ENCODE peak calls at places on chromosome 2, in eight cellular contexts. G is neural crest cell; R is BE2C; L is CD4-positive, alpha-beta T cell; N is upper lobe of left lung; S is HCT116; E is RWPE1; X is prostate gland. F is an unnamed sample.

GRCh38 chr2:227862227-227862740 is 9.1 kb upstream of the DAW1 start:
- DNase-seq in G (peak), R (peak), L (no peak), N (peak), S (peak), E (peak), X (peak), F (no peak)

GRCh38 chr2:210477496-210477895 is 937 bp upstream of the LANCL1 start:
- DNase-seq in G (no peak), R (no peak), L (no peak), N (no peak), S (peak), E (peak), X (no peak), F (peak)

GRCh38 chr2:75559633-75560021 is 1.1 kb downstream of the EVA1A start:
- DNase-seq in G (no peak), R (no peak), L (no peak), N (no peak), S (no peak), E (no peak), X (no peak), F (no peak)

GRCh38 chr2:226561962-226562361 is 237.7 kb downstream of the IRS1 start:
- DNase-seq in G (no peak), R (no peak), L (no peak), N (peak), S (no peak), E (peak), X (no peak), F (no peak)

GRCh38 chr2:187165936-187166335 is 282.1 kb downstream of the CALCRL start:
- DNase-seq in G (no peak), R (no peak), L (no peak), N (no peak), S (no peak), E (no peak), X (no peak), F (no peak)

GRCh38 chr2:180016937-180017336 is 9.8 kb upstream of the CWC22 start:
- DNase-seq in G (no peak), R (no peak), L (no peak), N (no peak), S (no peak), E (no peak), X (no peak), F (no peak)

GRCh38 chr2:134669731-134670669 is 48.8 kb downstream of the TMEM163 start:
- DNase-seq in G (no peak), R (no peak), L (peak), N (peak), S (no peak), E (no peak), X (no peak), F (no peak)

GRCh38 chr2:221077241-221077640 is 494.9 kb downstream of the EPHA4 start:
- DNase-seq in G (no peak), R (no peak), L (no peak), N (no peak), S (no peak), E (no peak), X (no peak), F (no peak)

GRCh38 chr2:222448806-222449205 is 24.5 kb downstream of the SGPP2 start:
- DNase-seq in G (no peak), R (no peak), L (no peak), N (peak), S (no peak), E (no peak), X (no peak), F (no peak)

GRCh38 chr2:30888841-30889407 is 81.7 kb upstream of the CAPN13 start:
- DNase-seq in G (no peak), R (no peak), L (no peak), N (no peak), S (no peak), E (no peak), X (no peak), F (no peak)

DNA sequence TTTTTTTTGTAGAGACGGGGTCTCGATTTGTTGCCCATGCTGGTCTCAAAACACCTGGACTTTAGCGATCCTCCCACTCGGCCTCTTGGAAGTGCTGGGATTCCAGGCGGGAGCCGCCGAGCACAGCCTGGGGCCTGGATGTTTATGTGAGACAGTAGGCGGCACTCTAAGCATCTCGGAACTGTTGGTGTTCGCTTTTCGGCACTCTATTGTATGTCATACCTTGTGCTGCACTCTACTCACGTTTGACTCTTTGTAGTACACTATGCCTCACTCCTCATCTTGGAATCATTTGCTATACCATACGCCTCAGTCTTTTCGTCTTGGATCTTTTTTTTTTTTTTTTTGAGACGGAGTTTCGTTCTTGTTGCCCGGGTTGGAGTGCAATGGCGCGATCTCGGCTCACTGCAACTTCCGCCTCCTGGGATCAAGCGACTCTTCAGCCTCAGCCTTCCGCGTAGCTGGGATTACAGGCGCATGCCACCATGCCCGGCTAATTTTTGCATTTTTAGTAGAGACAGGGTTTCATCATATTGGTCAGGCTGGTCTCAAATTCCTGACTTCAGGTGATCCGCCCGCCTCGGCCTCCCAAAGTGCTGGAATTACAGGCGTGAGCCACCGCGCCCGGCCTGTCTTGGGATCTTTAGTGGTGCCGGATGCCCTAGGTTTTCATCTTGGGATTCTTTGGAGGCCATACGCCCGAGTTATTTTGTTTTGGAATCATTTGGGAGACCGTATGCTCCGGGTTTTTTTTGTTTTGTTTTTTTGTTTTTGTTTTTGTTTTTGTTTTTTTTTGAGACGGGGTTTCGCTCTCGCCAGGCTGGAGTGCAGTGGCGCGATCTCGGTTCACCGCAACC is 24.2 kb upstream of the ZDBF2 start:
- DNase-seq in G (no peak), R (no peak), L (no peak), N (no peak), S (no peak), E (no peak), X (no peak), F (no peak)
- TF ChIP-seq CTCF in G (no peak), R (no peak), L (no peak), N (no peak), S (no peak), E (no peak), X (no peak), F (no peak)

GRCh38 chr2:241788572-241788971 is 11.9 kb downstream of the GAL3ST2 start:
- DNase-seq in G (no peak), R (no peak), L (no peak), N (no peak), S (peak), E (no peak), X (no peak), F (no peak)
- TF ChIP-seq CTCF in G (no peak), R (no peak), L (no peak), N (no peak), S (no peak), E (no peak), X (no peak), F (no peak)

GRCh38 chr2:218369374-218369773 is 12.7 kb upstream of the SLC11A1 start:
- DNase-seq in G (no peak), R (no peak), L (no peak), N (peak), S (no peak), E (no peak), X (no peak), F (no peak)

GRCh38 chr2:218367415-218368149 is 10.9 kb downstream of the CATIP start:
- DNase-seq in G (peak), R (peak), L (peak), N (peak), S (peak), E (peak), X (peak), F (peak)

GRCh38 chr2:218368150-218368528 is 11.5 kb downstream of the CATIP start:
- DNase-seq in G (no peak), R (no peak), L (no peak), N (no peak), S (no peak), E (no peak), X (no peak), F (no peak)

GRCh38 chr2:218370410-218371063 is 11.5 kb upstream of the SLC11A1 start:
- DNase-seq in G (no peak), R (no peak), L (no peak), N (peak), S (no peak), E (no peak), X (no peak), F (no peak)

DNA sequence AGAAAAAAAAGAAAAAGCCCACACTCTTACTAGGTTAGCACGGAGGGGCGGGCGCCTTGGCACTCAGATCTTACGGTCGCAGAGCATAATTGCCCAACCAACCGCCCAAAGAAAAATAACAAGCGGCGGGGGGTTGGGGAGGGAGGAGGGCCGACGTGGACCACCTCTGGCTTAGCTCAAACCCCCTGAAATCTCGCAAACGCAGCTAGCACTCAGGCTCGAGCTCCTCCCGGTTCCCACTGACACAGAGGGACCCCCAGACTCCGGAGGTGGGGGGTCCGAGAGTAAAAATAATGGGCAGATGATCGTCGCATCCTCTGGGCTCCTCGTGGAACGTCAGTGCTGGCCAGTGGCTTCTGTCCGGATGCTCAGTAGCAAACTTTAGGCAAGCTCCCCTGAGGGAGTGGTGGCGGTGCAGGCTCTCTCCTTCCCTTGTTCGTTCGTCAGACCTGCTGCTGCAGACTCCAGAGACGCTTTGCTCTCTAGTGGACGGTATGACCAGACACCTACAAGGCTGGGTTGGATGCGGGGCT is 12.0 kb downstream of the CATIP start:
- DNase-seq in G (no peak), R (no peak), L (no peak), N (peak), S (no peak), E (no peak), X (peak), F (no peak)
- TF ChIP-seq CTCF in G (no peak), R (no peak), L (no peak), N (no peak), S (no peak), E (no peak), X (no peak), F (no peak)

GRCh38 chr2:127169066-127169660 is 50.9 kb downstream of the CYP27C1 start:
- DNase-seq in G (no peak), R (no peak), L (no peak), N (peak), S (no peak), E (no peak), X (no peak), F (no peak)
- TF ChIP-seq CTCF in G (no peak), R (no peak), L (no peak), N (no peak), S (no peak), E (no peak), X (no peak), F (no peak)

DNA sequence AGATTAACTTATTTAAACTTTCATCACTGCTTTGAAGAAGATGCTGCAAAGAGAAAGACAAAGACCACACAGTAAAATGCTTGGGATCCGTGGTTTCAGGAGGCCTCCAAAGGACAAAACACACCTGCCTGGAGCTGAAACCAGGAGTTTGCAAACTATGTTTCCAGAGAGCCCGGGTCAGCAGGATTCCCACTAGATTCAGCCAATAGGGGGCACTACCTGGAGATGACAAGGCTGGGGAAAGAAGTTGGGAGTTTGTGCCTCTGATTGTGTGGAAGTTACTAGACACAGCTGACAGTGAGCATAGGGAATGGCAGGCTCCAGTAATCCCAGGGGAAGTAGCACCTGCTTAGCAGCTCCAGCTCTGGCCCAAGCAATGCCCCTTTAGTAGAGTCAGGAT is 169.0 kb upstream of the TRIB2 start:
- DNase-seq in G (no peak), R (peak), L (no peak), N (no peak), S (no peak), E (no peak), X (no peak), F (no peak)
- TF ChIP-seq CTCF in G (no peak), R (peak), L (no peak), N (no peak), S (peak), E (no peak), X (no peak), F (no peak)

GRCh38 chr2:19216676-19217075 is 141.7 kb downstream of the OSR1 start:
- DNase-seq in G (no peak), R (no peak), L (no peak), N (no peak), S (no peak), E (no peak), X (no peak), F (no peak)
- TF ChIP-seq CTCF in G (no peak), R (no peak), L (no peak), N (no peak), S (no peak), E (no peak), X (no peak), F (no peak)

GRCh38 chr2:68293024-68293423 is 26.7 kb downstream of the CNRIP1 start:
- DNase-seq in G (no peak), R (no peak), L (no peak), N (no peak), S (no peak), E (no peak), X (no peak), F (no peak)

GRCh38 chr2:68295523-68295922 is 24.2 kb downstream of the CNRIP1 start:
- DNase-seq in G (no peak), R (no peak), L (no peak), N (no peak), S (no peak), E (no peak), X (no peak), F (no peak)

GRCh38 chr2:68294913-68295312 is 24.8 kb downstream of the CNRIP1 start:
- DNase-seq in G (no peak), R (no peak), L (no peak), N (no peak), S (no peak), E (no peak), X (no peak), F (no peak)

GRCh38 chr2:68292108-68292710 is 27.5 kb downstream of the CNRIP1 start:
- DNase-seq in G (no peak), R (peak), L (no peak), N (no peak), S (peak), E (peak), X (peak), F (no peak)

DNA sequence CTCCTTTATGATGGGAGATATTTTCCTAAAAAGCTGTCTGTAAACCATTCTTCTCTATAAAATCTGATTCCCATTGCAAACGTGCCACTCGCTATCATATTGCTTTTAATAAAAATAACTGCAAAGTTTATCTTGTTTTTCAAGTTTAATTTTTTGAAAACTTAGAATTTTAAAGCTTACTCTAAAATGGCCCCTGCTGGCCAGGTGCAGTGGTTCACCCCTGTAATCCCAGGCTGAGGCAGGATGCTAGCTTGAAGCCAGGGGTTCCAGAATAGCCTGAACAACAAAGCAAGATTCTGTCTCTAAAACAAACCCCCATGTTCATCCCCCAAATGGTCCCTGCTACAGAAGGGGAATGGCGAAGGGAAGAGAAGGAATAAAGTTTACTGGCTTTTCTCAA is 25.6 kb downstream of the CNRIP1 start:
- DNase-seq in G (no peak), R (no peak), L (no peak), N (no peak), S (no peak), E (no peak), X (no peak), F (no peak)
- TF ChIP-seq CTCF in G (peak), R (no peak), L (no peak), N (no peak), S (peak), E (no peak), X (no peak), F (peak)

GRCh38 chr2:65382323-65382722 is 50.1 kb downstream of the SPRED2 start:
- DNase-seq in G (no peak), R (no peak), L (no peak), N (no peak), S (no peak), E (no peak), X (no peak), F (no peak)

GRCh38 chr2:65381607-65382032 is 50.8 kb downstream of the SPRED2 start:
- DNase-seq in G (no peak), R (no peak), L (no peak), N (no peak), S (no peak), E (no peak), X (no peak), F (no peak)

GRCh38 chr2:65380243-65380642 is 52.2 kb downstream of the SPRED2 start:
- DNase-seq in G (no peak), R (no peak), L (no peak), N (no peak), S (no peak), E (no peak), X (no peak), F (no peak)

GRCh38 chr2:65383571-65384488 is 48.6 kb downstream of the SPRED2 start:
- DNase-seq in G (no peak), R (no peak), L (no peak), N (no peak), S (no peak), E (no peak), X (peak), F (no peak)

DNA sequence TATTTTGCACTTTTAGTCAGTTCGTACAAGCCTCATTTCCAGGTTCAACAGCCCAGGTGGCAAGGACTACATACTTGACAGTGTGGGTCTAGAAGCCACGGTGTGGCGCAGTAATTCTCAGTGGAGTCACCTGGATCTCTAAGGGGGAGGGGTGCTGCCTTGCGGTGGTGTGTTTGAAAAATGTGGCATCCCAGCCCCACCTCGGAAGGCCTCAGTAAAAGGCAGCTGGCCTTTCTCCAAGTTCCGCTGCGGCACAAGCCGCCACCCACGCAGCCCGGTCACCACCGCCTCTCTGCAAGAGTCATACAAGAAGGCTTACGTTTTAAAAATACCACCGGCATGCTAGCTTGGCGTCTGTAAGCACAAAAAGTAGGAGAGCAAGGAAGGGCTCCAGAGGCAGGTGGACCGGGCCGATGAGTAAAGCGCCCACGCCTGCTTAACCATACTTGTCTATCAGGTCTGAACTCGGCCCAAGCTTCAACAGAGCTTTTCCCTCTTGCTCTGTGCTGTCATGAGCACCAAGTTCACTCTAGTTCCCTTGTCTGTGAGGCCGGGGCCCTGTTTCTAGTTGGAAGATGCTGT is 49.5 kb downstream of the SPRED2 start:
- DNase-seq in G (no peak), R (peak), L (peak), N (peak), S (peak), E (peak), X (peak), F (no peak)
- TF ChIP-seq CTCF in G (no peak), R (no peak), L (peak), N (no peak), S (peak), E (peak), X (peak), F (no peak)

DNA sequence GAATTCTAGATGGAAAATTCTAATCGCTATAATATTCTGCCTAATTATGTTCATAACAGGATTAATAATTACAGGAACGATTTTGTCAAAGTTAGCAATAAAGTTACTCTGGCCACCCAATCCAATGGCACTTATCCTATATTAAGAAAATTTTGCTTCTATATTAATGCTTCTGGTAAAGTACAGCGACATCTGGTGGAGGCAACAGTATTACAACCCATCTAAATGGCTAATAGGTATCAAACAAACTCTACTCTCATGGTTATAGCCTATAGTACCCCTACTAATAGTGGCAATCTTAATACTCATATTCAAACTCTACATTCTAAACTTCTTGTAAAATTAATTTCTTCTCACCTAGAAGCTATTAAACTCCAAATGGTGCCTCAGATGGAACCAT is 1084.7 kb upstream of the LRRTM1 start:
- DNase-seq in G (no peak), R (no peak), L (no peak), N (no peak), S (peak), E (no peak), X (no peak), F (no peak)
- TF ChIP-seq CTCF in G (peak), R (peak), L (no peak), N (no peak), S (peak), E (peak), X (no peak), F (no peak)

F was measured in glutamatergic neuron.